ENCODE peak calls at places on chromosome 3, in four cellular contexts. W is uterus, B is GM12878, V is heart left ventricle. A is an unnamed sample.

GRCh38 chr3:150747909-150748568 is 14.9 kb downstream of the SIAH2 start:
- DNase-seq in W (no peak), B (no peak), V (no peak), A (no peak)

GRCh38 chr3:169430687-169431404 is 232.7 kb downstream of the MECOM start:
- DNase-seq in W (peak; percentile 29), B (no peak), V (peak; percentile 58), A (peak; percentile 28)

GRCh38 chr3:108099679-108100428 is 9.0 kb upstream of the CD47 start:
- DNase-seq in W (no peak), V (no peak), B (no peak), A (no peak)

GRCh38 chr3:10601131-10601856 is 95.9 kb upstream of the ATP2B2 start:
- DNase-seq in W (no peak), B (no peak), V (peak; percentile 33), A (no peak)

GRCh38 chr3:72145506-72146380 is 360.8 kb upstream of the PROK2 start:
- DNase-seq in W (peak; percentile 79), B (no peak), V (no peak), A (no peak)

GRCh38 chr3:23611737-23612295 is 193.9 kb upstream of the UBE2E1 start:
- DNase-seq in V (peak; percentile 81), B (no peak), W (peak; percentile 65), A (peak; percentile 37)

GRCh38 chr3:127799476-127800222 is 22.7 kb downstream of the MGLL start:
- DNase-seq in W (no peak), B (no peak), V (no peak), A (no peak)

GRCh38 chr3:170054204-170054603 is 16.4 kb downstream of the GPR160 start:
- DNase-seq in V (no peak), B (no peak), W (no peak), A (no peak)

GRCh38 chr3:97895216-97895615 is 73.4 kb downstream of the CRYBG3 start:
- DNase-seq in V (no peak), B (peak; percentile 4), W (no peak), A (no peak)

GRCh38 chr3:150469031-150469930 is 61.2 kb downstream of the TSC22D2 start:
- DNase-seq in W (peak; percentile 85), B (no peak), V (peak; percentile 69), A (peak; percentile 50)

GRCh38 chr3:101635954-101636798 is 40.8 kb downstream of the ZBTB11 start:
- DNase-seq in W (peak; percentile 46), V (peak; percentile 56), B (peak; percentile 11), A (peak; percentile 26)

GRCh38 chr3:138407236-138407907 is 27.0 kb upstream of the ESYT3 start:
- DNase-seq in V (no peak), B (no peak), W (no peak), A (no peak)

GRCh38 chr3:149442845-149443544 is 31.5 kb upstream of the TM4SF4 start:
- DNase-seq in B (peak; percentile 35), V (no peak), W (no peak), A (no peak)

GRCh38 chr3:146594843-146595482 is 10.2 kb downstream of the PLSCR5 start:
- DNase-seq in W (no peak), B (no peak), V (no peak), A (no peak)

GRCh38 chr3:22713936-22714335 is 489.2 kb upstream of the UBE2E2 start:
- DNase-seq in V (no peak), B (no peak), W (no peak), A (no peak)

GRCh38 chr3:133531981-133532380 is 41.5 kb upstream of the CDV3 start:
- DNase-seq in W (no peak), V (no peak), B (no peak), A (no peak)

GRCh38 chr3:133529809-133530208 is 43.7 kb upstream of the CDV3 start:
- DNase-seq in W (no peak), V (no peak), B (no peak), A (no peak)

GRCh38 chr3:133536635-133536980 is 36.9 kb upstream of the CDV3 start:
- DNase-seq in V (no peak), B (no peak), W (no peak), A (no peak)

GRCh38 chr3:133535971-133536634 is 37.4 kb upstream of the CDV3 start:
- DNase-seq in W (no peak), B (no peak), V (no peak), A (no peak)

GRCh38 chr3:133532951-133533350 is 40.5 kb upstream of the CDV3 start:
- DNase-seq in B (no peak), W (no peak), V (no peak), A (no peak)
- TF ChIP-seq POLR2A in B (no peak), W (no peak), V (no peak), A (no peak)

DNA sequence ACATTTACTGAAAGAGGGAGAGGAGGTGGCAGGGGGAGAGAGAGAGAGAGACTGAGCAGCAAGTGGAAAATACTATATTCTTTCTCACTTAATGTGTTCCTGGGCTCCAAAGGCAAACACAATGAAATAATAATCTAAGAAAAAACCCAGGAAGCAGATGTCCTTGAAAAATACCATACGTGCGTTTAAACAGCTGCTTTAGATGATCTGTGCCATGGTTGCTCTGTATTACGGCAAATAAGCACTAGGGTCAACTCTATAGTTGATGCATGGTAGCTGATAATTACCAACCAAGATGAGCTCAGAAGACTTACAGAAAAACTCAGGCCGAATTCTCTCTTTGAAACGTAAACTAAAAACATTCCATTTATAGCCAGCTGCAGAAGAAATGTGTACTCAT is 410.3 kb upstream of the TBL1XR1 start:
- DNase-seq in V (no peak), W (no peak), B (no peak), A (no peak)
- H3K9me3 ChIP-seq in V (no peaks in the 10 kb centered on the region), W (no peaks in the 10 kb centered on the region), B (no peaks in the 10 kb centered on the region), A (no peaks in the 10 kb centered on the region)

DNA sequence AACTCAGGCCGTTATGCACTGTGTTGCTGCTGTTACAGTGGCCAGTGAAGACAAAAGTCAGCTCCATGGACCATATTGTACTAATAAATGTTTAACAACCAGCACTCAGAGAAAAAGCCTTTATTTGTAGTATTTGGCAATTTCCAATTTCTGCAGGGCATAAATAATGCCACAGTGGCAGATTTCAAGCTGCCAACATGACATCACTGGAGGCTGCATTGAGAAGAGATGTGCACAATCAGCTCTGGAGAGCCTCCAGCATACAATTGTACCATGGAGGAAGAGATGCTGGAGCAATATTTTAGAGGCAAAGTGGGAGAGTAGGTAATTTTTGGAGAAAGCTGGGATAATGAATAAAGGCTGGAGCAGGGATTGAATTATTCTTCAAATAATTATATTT is 9.7 kb upstream of the ALCAM start:
- DNase-seq in V (no peak), B (no peak), W (no peak), A (no peak)
- H3K4me1 ChIP-seq in V (no peaks in the 10 kb centered on the region), B (peaks cover 3% of the 10 kb centered on the region), W (no peaks in the 10 kb centered on the region), A (no peaks in the 10 kb centered on the region)

GRCh38 chr3:182738583-182739514 is 54.5 kb upstream of the ATP11B start:
- DNase-seq in W (no peak), B (no peak), V (no peak), A (peak; percentile 60)
- TF ChIP-seq POLR2A in W (no peak), B (no peak), V (no peak), A (no peak)

DNA sequence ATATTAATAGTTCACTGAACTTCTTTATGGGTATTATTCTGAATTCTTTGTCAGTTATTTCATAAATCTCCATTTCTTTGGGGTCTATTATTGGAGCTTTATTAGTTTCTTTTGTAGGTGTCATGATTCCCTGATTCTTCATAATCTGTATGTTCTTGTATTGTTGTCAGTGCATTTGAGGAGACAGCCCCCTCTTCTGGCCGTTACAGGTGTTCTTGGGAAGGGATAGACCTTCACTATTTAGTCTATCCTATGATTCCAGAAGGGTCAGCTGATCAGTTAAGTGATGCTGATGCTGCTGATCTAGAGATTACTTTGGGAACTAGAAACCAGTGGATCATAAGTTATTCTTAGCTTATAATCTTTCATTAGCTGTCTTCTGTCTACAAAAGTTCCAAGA is 34.9 kb downstream of the TMEM39A start:
- DNase-seq in V (no peak), B (no peak), W (no peak), A (no peak)
- H3K9me3 ChIP-seq in V (no peaks in the 10 kb centered on the region), B (peaks cover 24% of the 10 kb centered on the region), W (peaks cover 48% of the 10 kb centered on the region), A (peaks cover 17% of the 10 kb centered on the region)

A was measured in upper lobe of left lung.